ENCODE peak calls at places on chromosome 2, in five cellular contexts. Y, E, F, X and C are unnamed samples.

GRCh38 chr2:55051026-55051866 is 995 bp upstream of the RTN4 start:
- DNase-seq in F (no peak), Y (peak), X (peak), E (peak), C (no peak)

GRCh38 chr2:19881221-19881620 is 20.6 kb downstream of the TTC32 start:
- DNase-seq in Y (no peak), F (no peak), E (no peak), X (no peak), C (no peak)

GRCh38 chr2:222594679-222595078 is 61.2 kb downstream of the FARSB start:
- DNase-seq in Y (no peak), F (no peak), E (no peak), X (no peak), C (no peak)

GRCh38 chr2:224357098-224357901 is 44.6 kb downstream of the FAM124B start:
- DNase-seq in Y (peak), E (no peak), X (peak), F (peak), C (peak)

GRCh38 chr2:160703648-160704585 is 210.3 kb upstream of the RBMS1 start:
- DNase-seq in X (no peak), Y (no peak), F (no peak), E (no peak), C (no peak)

GRCh38 chr2:133553251-133553650 is 15.0 kb downstream of the NCKAP5 start:
- DNase-seq in F (no peak), Y (no peak), X (no peak), E (no peak), C (no peak)

GRCh38 chr2:100292022-100292580 is 30.2 kb downstream of the LONRF2 start:
- DNase-seq in F (no peak), X (peak), E (no peak), Y (no peak), C (no peak)

GRCh38 chr2:202038471-202039277 is 5.0 kb downstream of the FZD7 start:
- DNase-seq in F (no peak), X (no peak), E (no peak), Y (no peak), C (no peak)

GRCh38 chr2:54949431-54949830 is 100.8 kb downstream of the RTN4 start:
- DNase-seq in E (no peak), X (no peak), F (no peak), Y (no peak), C (no peak)

GRCh38 chr2:205650450-205650849 is 31.9 kb upstream of the NRP2 start:
- DNase-seq in F (no peak), E (no peak), Y (no peak), X (peak), C (no peak)

GRCh38 chr2:200422532-200423262 is 87.2 kb downstream of the KCTD18 start:
- DNase-seq in X (no peak), E (no peak), Y (no peak), F (no peak), C (no peak)

GRCh38 chr2:229431331-229431954 is 160.4 kb upstream of the PID1 start:
- DNase-seq in X (peak), F (no peak), Y (peak), E (no peak), C (no peak)

GRCh38 chr2:56185101-56185581 is 1.4 kb downstream of the CCDC85A start:
- DNase-seq in F (peak), E (no peak), Y (peak), X (no peak), C (no peak)

GRCh38 chr2:193523662-193524061 is 1328.9 kb upstream of the TMEFF2 start:
- DNase-seq in F (no peak), E (no peak), X (no peak), Y (no peak), C (no peak)

GRCh38 chr2:166727105-166727504 is 161.2 kb upstream of the XIRP2 start:
- DNase-seq in E (no peak), F (no peak), Y (no peak), X (no peak), C (no peak)